ENCODE peak calls at places on chromosomes 13 and 19, in five cellular contexts. Z is non-pigmented ciliary epithelial cell, I is midbrain, R is fibroblast of lung, D is astrocyte. F is an unnamed sample.
A peak's percentile ranks its signal among the peaks of the same experiment; 100 is the strongest.

GRCh38 chr13:36418022-36418805 is 14.1 kb upstream of the CCNA1 start:
- DNase-seq in Z (peak; percentile 88), I (no peak), R (peak; percentile 77), D (peak; percentile 93), F (no peak)

GRCh38 chr13:33015791-33016323 is 366 bp upstream of the KL start:
- DNase-seq in Z (no peak), I (no peak), R (no peak), D (no peak), F (no peak)

GRCh38 chr19:58510084-58510862 is 1.5 kb downstream of the SLC27A5 start:
- DNase-seq in Z (no peak), I (no peak), R (no peak), D (no peak), F (no peak)

GRCh38 chr13:42750858-42751257 is 30.5 kb upstream of the FAM216B start:
- DNase-seq in Z (no peak), I (peak; percentile 20), R (no peak), D (no peak), F (no peak)

GRCh38 chr13:49300716-49301589 is 53.2 kb downstream of the CDADC1 start:
- DNase-seq in Z (no peak), I (peak; percentile 87), R (peak; percentile 84), D (peak; percentile 42), F (peak; percentile 56)

GRCh38 chr13:100657881-100658315 is 16.7 kb downstream of the TMTC4 start:
- DNase-seq in Z (no peak), I (peak; percentile 89), R (no peak), D (no peak), F (no peak)

GRCh38 chr13:113947321-113948033 is 26.4 kb downstream of the C13orf46 start:
- DNase-seq in Z (no peak), I (peak; percentile 13), R (peak; percentile 64), D (no peak), F (no peak)

GRCh38 chr19:38515906-38516305 is 82.4 kb downstream of the RYR1 start:
- DNase-seq in Z (no peak), I (peak; percentile 16), R (no peak), D (no peak), F (no peak)

GRCh38 chr13:111049791-111050538 is 65.1 kb upstream of the ARHGEF7 start:
- DNase-seq in Z (no peak), I (peak; percentile 15), R (peak; percentile 50), D (no peak), F (no peak)

GRCh38 chr19:34154401-34154800 is 17.9 kb upstream of the LSM14A start:
- DNase-seq in Z (no peak), I (no peak), R (no peak), D (no peak), F (no peak)

GRCh38 chr19:3298853-3299449 is 67.4 kb upstream of the NFIC start:
- DNase-seq in Z (no peak), I (no peak), R (no peak), D (no peak), F (no peak)

GRCh38 chr19:55831846-55832245 is at the start of gene NLRP11:
- DNase-seq in Z (no peak), I (no peak), R (no peak), D (no peak), F (no peak)

GRCh38 chr13:77207943-77208342 is 119.0 kb downstream of the MYCBP2 start:
- DNase-seq in Z (peak; percentile 71), I (no peak), R (peak; percentile 79), D (peak; percentile 91), F (no peak)

GRCh38 chr13:25742220-25742619 is 309.6 kb downstream of the SHISA2 start:
- DNase-seq in Z (no peak), I (no peak), R (no peak), D (no peak), F (no peak)